ENCODE peak calls at places on chromosomes 16 and 17, in nine cellular contexts. P is aorta, D is NT2/D1, W is H1, S is adipocyte, J is tibial nerve, X is body of pancreas, Z is colonic mucosa, F is breast epithelium. K is an unnamed sample.

GRCh38 chr17:7408341-7408740 is 696 bp downstream of the NLGN2 start:
- DNase-seq in P (no peak), D (no peak), W (no peak), S (no peak), J (no peak), X (no peak), Z (no peak), F (no peak), K (no peak)

GRCh38 chr16:17379121-17379571 is 91.6 kb downstream of the XYLT1 start:
- DNase-seq in P (peak; percentile 81), D (no peak), W (no peak), S (peak; percentile 45), J (no peak), X (no peak), Z (no peak), F (no peak), K (no peak)

GRCh38 chr16:15829460-15829859 is 27.4 kb downstream of the MYH11 start:
- DNase-seq in P (peak; percentile 89), D (no peak), W (no peak), S (peak; percentile 4), J (peak; percentile 18), X (no peak), Z (peak; percentile 34), F (peak; percentile 90), K (no peak)

GRCh38 chr16:53433930-53434435 is 288 bp upstream of the RBL2 start:
- DNase-seq in P (no peak), D (no peak), W (no peak), S (peak; percentile 91), J (peak; percentile 59), X (no peak), Z (no peak), F (no peak), K (no peak)

GRCh38 chr16:27458196-27458728 is 56.3 kb downstream of the IL21R start:
- DNase-seq in P (peak; percentile 46), D (no peak), W (no peak), S (no peak), J (no peak), X (no peak), Z (no peak), F (no peak), K (peak; percentile 17)

GRCh38 chr17:67993998-67994361 is 2.3 kb downstream of the C17orf58 start:
- DNase-seq in P (no peak), D (no peak), W (peak; percentile 75), S (no peak), J (no peak), X (no peak), Z (no peak), F (no peak), K (no peak)

GRCh38 chr17:7260601-7261376 is 1.5 kb downstream of the CLDN7 start:
- DNase-seq in P (no peak), D (no peak), W (peak; percentile 86), S (no peak), J (no peak), X (peak; percentile 87), Z (peak; percentile 86), F (peak; percentile 60), K (no peak)

GRCh38 chr17:62998665-62999393 is 32.8 kb downstream of the TANC2 start:
- DNase-seq in P (no peak), D (no peak), W (no peak), S (no peak), J (no peak), X (no peak), Z (no peak), F (no peak), K (no peak)

GRCh38 chr17:38705803-38706624 is 941 bp downstream of the MLLT6 start:
- DNase-seq in P (peak; percentile 87), D (no peak), W (peak; percentile 74), S (peak; percentile 56), J (peak; percentile 43), X (peak; percentile 56), Z (peak; percentile 75), F (peak; percentile 45), K (no peak)

GRCh38 chr17:9606453-9606852 is 30.0 kb downstream of the CFAP52 start:
- DNase-seq in P (no peak), D (no peak), W (no peak), S (no peak), J (no peak), X (no peak), Z (no peak), F (no peak), K (no peak)

GRCh38 chr16:4700997-4701743 is 7.8 kb downstream of the NUDT16L1 start:
- DNase-seq in P (no peak), D (no peak), W (no peak), S (no peak), J (no peak), X (no peak), Z (peak; percentile 84), F (no peak), K (no peak)

GRCh38 chr16:89841275-89841674 is 13.0 kb downstream of the SPIRE2 start:
- DNase-seq in P (no peak), D (no peak), W (no peak), S (no peak), J (no peak), X (no peak), Z (no peak), F (no peak), K (no peak)

GRCh38 chr17:3385869-3386816 is at the start of gene OR3A2:
- DNase-seq in P (no peak), D (peak; percentile 47), W (no peak), S (no peak), J (no peak), X (no peak), Z (no peak), F (no peak), K (no peak)

GRCh38 chr16:795580-796229 is 4.8 kb downstream of the GNG13 start:
- DNase-seq in P (no peak), D (no peak), W (no peak), S (no peak), J (no peak), X (no peak), Z (no peak), F (peak; percentile 73), K (no peak)

GRCh38 chr17:292531-293382 is 59.9 kb downstream of the RPH3AL start:
- DNase-seq in P (peak; percentile 57), D (no peak), W (no peak), S (no peak), J (no peak), X (no peak), Z (no peak), F (no peak), K (no peak)

GRCh38 chr17:47862621-47863440 is 11.9 kb upstream of the SP6 start:
- DNase-seq in P (no peak), D (no peak), W (no peak), S (peak; percentile 59), J (no peak), X (no peak), Z (no peak), F (no peak), K (peak; percentile 38)

GRCh38 chr16:72110662-72111615 is 17.3 kb downstream of the DHX38 start:
- DNase-seq in P (no peak), D (no peak), W (no peak), S (no peak), J (no peak), X (no peak), Z (no peak), F (no peak), K (no peak)

GRCh38 chr17:61384384-61385090 is 15.1 kb upstream of the TBX2 start:
- DNase-seq in P (peak; percentile 66), D (no peak), W (no peak), S (no peak), J (no peak), X (no peak), Z (no peak), F (no peak), K (no peak)
- H3K4me1 ChIP-seq in P (no peaks in the 10 kb centered on the region), D (peaks cover 5% of the 10 kb centered on the region), W (no peaks in the 10 kb centered on the region), S (peaks cover 23% of the 10 kb centered on the region), J (no peaks in the 10 kb centered on the region), X (peaks cover 1% of the 10 kb centered on the region), Z (no peaks in the 10 kb centered on the region), F (no peaks in the 10 kb centered on the region), K (no peaks in the 10 kb centered on the region)

GRCh38 chr16:51343411-51343810 is 192.3 kb upstream of the SALL1 start:
- DNase-seq in P (no peak), D (no peak), W (no peak), S (peak; percentile 11), J (no peak), X (no peak), Z (no peak), F (no peak), K (no peak)
- H3K4me1 ChIP-seq in P (no peaks in the 10 kb centered on the region), D (no peaks in the 10 kb centered on the region), W (no peaks in the 10 kb centered on the region), S (no peaks in the 10 kb centered on the region), J (no peaks in the 10 kb centered on the region), X (no peaks in the 10 kb centered on the region), Z (no peaks in the 10 kb centered on the region), F (no peaks in the 10 kb centered on the region), K (no peaks in the 10 kb centered on the region)

GRCh38 chr17:50765454-50766221 is 1.7 kb downstream of the ANKRD40CL start:
- DNase-seq in P (no peak), D (no peak), W (no peak), S (no peak), J (no peak), X (no peak), Z (peak; percentile 80), F (no peak), K (no peak)

GRCh38 chr17:50767030-50767429 is 288 bp downstream of the ANKRD40CL start:
- DNase-seq in P (no peak), D (no peak), W (peak; percentile 33), S (no peak), J (no peak), X (no peak), Z (peak; percentile 44), F (no peak), K (no peak)

GRCh38 chr17:50767446-50767845 is at the start of gene ANKRD40CL:
- DNase-seq in P (no peak), D (no peak), W (peak; percentile 33), S (no peak), J (no peak), X (no peak), Z (peak; percentile 77), F (no peak), K (no peak)

GRCh38 chr17:50764860-50765259 is 2.5 kb downstream of the ANKRD40CL start:
- DNase-seq in P (no peak), D (no peak), W (no peak), S (no peak), J (no peak), X (no peak), Z (no peak), F (no peak), K (no peak)

GRCh38 chr17:50766222-50767023 is 895 bp downstream of the ANKRD40CL start:
- DNase-seq in P (no peak), D (no peak), W (peak; percentile 26), S (no peak), J (no peak), X (no peak), Z (no peak), F (no peak), K (no peak)
- H3K4me1 ChIP-seq in P (no peaks in the 10 kb centered on the region), D (peaks cover 3% of the 10 kb centered on the region), W (no peaks in the 10 kb centered on the region), S (peaks cover 42% of the 10 kb centered on the region), J (peaks cover 25% of the 10 kb centered on the region), X (peaks cover 45% of the 10 kb centered on the region), Z (peaks cover 8% of the 10 kb centered on the region), F (no peaks in the 10 kb centered on the region), K (peaks cover 19% of the 10 kb centered on the region)

DNA sequence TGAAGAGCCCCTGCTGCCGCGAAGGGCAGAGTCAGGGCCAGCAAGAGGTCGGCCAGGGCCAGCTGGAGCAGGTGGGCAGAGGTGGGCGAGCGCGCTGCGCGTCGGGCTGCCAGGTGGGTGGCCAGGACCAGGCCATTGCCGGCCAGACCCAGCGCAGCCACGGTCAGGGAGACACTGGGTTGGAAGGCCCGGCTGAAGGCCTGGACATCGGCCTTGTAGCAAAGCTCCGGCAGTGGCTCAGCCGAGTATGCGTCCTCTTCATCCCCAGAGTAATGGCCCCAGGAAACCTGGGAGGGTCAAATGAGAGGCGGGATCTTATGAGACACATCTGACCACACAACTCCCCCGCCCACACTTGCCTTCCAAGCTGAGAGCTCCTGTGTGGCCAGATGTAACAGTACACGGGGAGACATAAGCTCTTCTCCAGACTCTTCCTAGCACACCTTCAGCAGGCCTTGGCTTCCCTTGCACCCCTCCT is 1.3 kb downstream of the CCR10 start:
- DNase-seq in P (no peak), D (no peak), W (no peak), S (no peak), J (peak; percentile 54), X (no peak), Z (no peak), F (no peak), K (no peak)
- H3K4me1 ChIP-seq in P (no peaks in the 10 kb centered on the region), D (peaks cover 24% of the 10 kb centered on the region), W (peaks cover 34% of the 10 kb centered on the region), S (peaks cover 38% of the 10 kb centered on the region), J (peaks cover 54% of the 10 kb centered on the region), X (peaks cover 52% of the 10 kb centered on the region), Z (peaks cover 41% of the 10 kb centered on the region), F (peaks cover 5% of the 10 kb centered on the region), K (peaks cover 39% of the 10 kb centered on the region)

K was measured in keratinocyte.